ENCODE peak calls at places on chromosomes 13 and 19, in four cellular contexts. One of them, this sample, is unnamed.

GRCh38 chr19:52963229-52963760 is 614 bp upstream of the ZNF816 start:
- DNase-seq in transverse colon: peak
- DNase-seq in CD8-positive, alpha-beta T cell: no peak
- DNase-seq in neural progenitor cell: peak
- DNase-seq in this sample: peak

GRCh38 chr19:42030605-42031004 is 36.6 kb upstream of the ATP1A3 start:
- DNase-seq in transverse colon: no peak
- DNase-seq in CD8-positive, alpha-beta T cell: no peak
- DNase-seq in neural progenitor cell: no peak
- DNase-seq in this sample: no peak

GRCh38 chr19:12884926-12885748 is 1.9 kb downstream of the KLF1 start:
- DNase-seq in transverse colon: peak
- DNase-seq in CD8-positive, alpha-beta T cell: peak
- DNase-seq in neural progenitor cell: peak
- DNase-seq in this sample: peak

GRCh38 chr19:45451181-45451849 is 16.5 kb upstream of the FOSB start:
- DNase-seq in transverse colon: peak
- DNase-seq in CD8-positive, alpha-beta T cell: no peak
- DNase-seq in neural progenitor cell: no peak
- DNase-seq in this sample: no peak

GRCh38 chr19:13281567-13282291 is 131.5 kb downstream of the IER2 start:
- DNase-seq in transverse colon: no peak
- DNase-seq in CD8-positive, alpha-beta T cell: no peak
- DNase-seq in neural progenitor cell: no peak
- DNase-seq in this sample: no peak

GRCh38 chr19:46218160-46218559 is 11.4 kb upstream of the IGFL1 start:
- DNase-seq in transverse colon: no peak
- DNase-seq in CD8-positive, alpha-beta T cell: no peak
- DNase-seq in neural progenitor cell: peak
- DNase-seq in this sample: no peak

GRCh38 chr13:50426932-50427331 is 411.7 kb downstream of the KCNRG start:
- DNase-seq in transverse colon: no peak
- DNase-seq in CD8-positive, alpha-beta T cell: no peak
- DNase-seq in neural progenitor cell: no peak
- DNase-seq in this sample: no peak

GRCh38 chr13:73499685-73500084 is 440.9 kb downstream of the KLF5 start:
- DNase-seq in transverse colon: no peak
- DNase-seq in CD8-positive, alpha-beta T cell: no peak
- DNase-seq in neural progenitor cell: no peak
- DNase-seq in this sample: no peak

GRCh38 chr19:48627211-48627864 is 8.0 kb downstream of the SPHK2 start:
- DNase-seq in transverse colon: peak
- DNase-seq in CD8-positive, alpha-beta T cell: no peak
- DNase-seq in neural progenitor cell: no peak
- DNase-seq in this sample: peak

GRCh38 chr13:51721485-51721884 is 82.5 kb downstream of the DHRS12 start:
- DNase-seq in transverse colon: no peak
- DNase-seq in CD8-positive, alpha-beta T cell: no peak
- DNase-seq in neural progenitor cell: no peak
- DNase-seq in this sample: no peak

GRCh38 chr13:19596960-19597361 is 35.6 kb upstream of the TPTE2 start:
- DNase-seq in transverse colon: no peak
- DNase-seq in CD8-positive, alpha-beta T cell: no peak
- DNase-seq in neural progenitor cell: no peak
- DNase-seq in this sample: no peak

GRCh38 chr19:10206226-10206873 is 11.6 kb upstream of the DNMT1 start:
- DNase-seq in transverse colon: no peak
- DNase-seq in CD8-positive, alpha-beta T cell: no peak
- DNase-seq in neural progenitor cell: no peak
- DNase-seq in this sample: no peak

GRCh38 chr13:111187879-111188643 is 73.0 kb downstream of the ARHGEF7 start:
- DNase-seq in transverse colon: no peak
- DNase-seq in CD8-positive, alpha-beta T cell: no peak
- DNase-seq in neural progenitor cell: no peak
- DNase-seq in this sample: no peak

GRCh38 chr13:104837756-104838155 is 1697.7 kb downstream of the EFNB2 start:
- DNase-seq in transverse colon: no peak
- DNase-seq in CD8-positive, alpha-beta T cell: no peak
- DNase-seq in neural progenitor cell: no peak
- DNase-seq in this sample: no peak

GRCh38 chr13:76418404-76418803 is 467.8 kb downstream of the KCTD12 start:
- DNase-seq in transverse colon: no peak
- DNase-seq in CD8-positive, alpha-beta T cell: no peak
- DNase-seq in neural progenitor cell: no peak
- DNase-seq in this sample: no peak

GRCh38 chr13:98174995-98175394 is 2.1 kb downstream of the RNF113B start:
- DNase-seq in transverse colon: no peak
- DNase-seq in CD8-positive, alpha-beta T cell: no peak
- DNase-seq in neural progenitor cell: no peak
- DNase-seq in this sample: no peak

GRCh38 chr19:40567750-40568494 is 8.8 kb upstream of the SHKBP1 start:
- DNase-seq in transverse colon: no peak
- DNase-seq in CD8-positive, alpha-beta T cell: no peak
- DNase-seq in neural progenitor cell: peak
- DNase-seq in this sample: no peak

GRCh38 chr19:42096255-42096837 is 20.4 kb downstream of the ZNF574 start:
- DNase-seq in transverse colon: no peak
- DNase-seq in CD8-positive, alpha-beta T cell: no peak
- DNase-seq in neural progenitor cell: peak
- DNase-seq in this sample: no peak

GRCh38 chr13:34731486-34731885 is 210.6 kb upstream of the NBEA start:
- DNase-seq in transverse colon: no peak
- DNase-seq in CD8-positive, alpha-beta T cell: no peak
- DNase-seq in neural progenitor cell: no peak
- DNase-seq in this sample: no peak

GRCh38 chr13:73782781-73783180 is 351.4 kb downstream of the KLF12 start:
- DNase-seq in transverse colon: no peak
- DNase-seq in CD8-positive, alpha-beta T cell: no peak
- DNase-seq in neural progenitor cell: peak
- DNase-seq in this sample: no peak

GRCh38 chr19:7868671-7869452 is 5.3 kb downstream of the PRR36 start:
- DNase-seq in transverse colon: peak
- DNase-seq in CD8-positive, alpha-beta T cell: peak
- DNase-seq in neural progenitor cell: peak
- DNase-seq in this sample: peak

GRCh38 chr13:37679043-37679442 is 80.5 kb upstream of the POSTN start:
- DNase-seq in transverse colon: no peak
- DNase-seq in CD8-positive, alpha-beta T cell: no peak
- DNase-seq in neural progenitor cell: no peak
- DNase-seq in this sample: no peak
- TF ChIP-seq CTCF in transverse colon: no peak
- TF ChIP-seq CTCF in CD8-positive, alpha-beta T cell: no peak
- TF ChIP-seq CTCF in neural progenitor cell: no peak
- TF ChIP-seq CTCF in this sample: no peak

GRCh38 chr19:38717051-38717450 is 27.2 kb downstream of the CAPN12 start:
- DNase-seq in transverse colon: no peak
- DNase-seq in CD8-positive, alpha-beta T cell: no peak
- DNase-seq in neural progenitor cell: no peak
- DNase-seq in this sample: no peak
- H3K27ac ChIP-seq in transverse colon: no peak
- H3K27ac ChIP-seq in CD8-positive, alpha-beta T cell: no peak
- H3K27ac ChIP-seq in neural progenitor cell: no peak
- H3K27ac ChIP-seq in this sample: peak

GRCh38 chr13:80498433-80498832 is 157.5 kb upstream of the SPRY2 start:
- DNase-seq in transverse colon: no peak
- DNase-seq in CD8-positive, alpha-beta T cell: no peak
- DNase-seq in neural progenitor cell: no peak
- DNase-seq in this sample: no peak

GRCh38 chr13:80499536-80500280 is 158.8 kb upstream of the SPRY2 start:
- DNase-seq in transverse colon: no peak
- DNase-seq in CD8-positive, alpha-beta T cell: no peak
- DNase-seq in neural progenitor cell: no peak
- DNase-seq in this sample: no peak

GRCh38 chr13:80497978-80498377 is 157.1 kb upstream of the SPRY2 start:
- DNase-seq in transverse colon: no peak
- DNase-seq in CD8-positive, alpha-beta T cell: no peak
- DNase-seq in neural progenitor cell: no peak
- DNase-seq in this sample: no peak

GRCh38 chr13:80497007-80497406 is 156.1 kb upstream of the SPRY2 start:
- DNase-seq in transverse colon: no peak
- DNase-seq in CD8-positive, alpha-beta T cell: no peak
- DNase-seq in neural progenitor cell: no peak
- DNase-seq in this sample: no peak

GRCh38 chr13:80497439-80497838 is 156.5 kb upstream of the SPRY2 start:
- DNase-seq in transverse colon: no peak
- DNase-seq in CD8-positive, alpha-beta T cell: no peak
- DNase-seq in neural progenitor cell: no peak
- DNase-seq in this sample: no peak
- TF ChIP-seq CTCF in transverse colon: no peak
- TF ChIP-seq CTCF in CD8-positive, alpha-beta T cell: no peak
- TF ChIP-seq CTCF in neural progenitor cell: no peak
- TF ChIP-seq CTCF in this sample: no peak

DNA sequence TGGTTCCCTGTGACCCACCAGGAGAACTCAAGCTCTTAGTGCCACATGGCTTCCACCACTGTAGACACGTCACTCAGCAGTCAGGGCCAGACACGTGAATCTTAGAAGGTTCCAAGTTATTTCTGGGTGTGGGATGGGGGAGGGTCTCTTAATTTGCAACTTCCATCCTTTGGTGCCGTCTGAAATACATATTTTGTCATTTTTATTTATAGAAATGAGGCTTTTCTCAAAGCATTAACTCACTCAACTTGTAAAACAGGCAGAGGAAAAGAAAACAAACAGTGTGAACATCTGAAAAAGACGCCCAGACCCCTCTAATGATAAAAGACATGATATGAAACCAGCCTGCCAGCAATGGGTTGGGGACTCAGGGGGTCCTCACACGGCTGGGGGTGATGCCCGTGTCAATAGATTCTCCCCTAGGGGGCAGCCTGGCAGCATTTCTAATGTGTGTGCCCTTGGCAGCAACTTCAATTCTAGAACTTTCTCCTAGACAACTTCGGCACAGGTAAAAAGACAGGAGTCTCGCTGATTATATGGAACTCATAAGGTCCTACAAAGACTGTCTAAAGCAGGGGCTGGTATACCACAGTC is 15.4 kb downstream of the PIP5K1C start:
- DNase-seq in transverse colon: no peak
- DNase-seq in CD8-positive, alpha-beta T cell: no peak
- DNase-seq in neural progenitor cell: no peak
- DNase-seq in this sample: no peak
- H3K27ac ChIP-seq in transverse colon: no peak
- H3K27ac ChIP-seq in CD8-positive, alpha-beta T cell: no peak
- H3K27ac ChIP-seq in neural progenitor cell: no peak
- H3K27ac ChIP-seq in this sample: no peak